ENCODE peak calls at places on chromosomes 1 and 21, in four cellular contexts. M, T, S and P are unnamed samples.

GRCh38 chr1:206911064-206911663 is 10.6 kb downstream of the FCMR start:
- DNase-seq in M (peak; percentile 55), S (peak; percentile 43), T (peak; percentile 81), P (peak; percentile 67)

GRCh38 chr1:119728007-119728406 is 16.3 kb downstream of the PHGDH start:
- DNase-seq in S (no peak), T (no peak), M (no peak), P (no peak)

GRCh38 chr1:220892997-220893700 is 13.9 kb downstream of the HLX start:
- DNase-seq in M (no peak), S (no peak), T (no peak), P (peak; percentile 70)

GRCh38 chr1:88175631-88176226 is 508.3 kb upstream of the PKN2 start:
- DNase-seq in S (peak; percentile 52), T (no peak), M (peak; percentile 82), P (no peak)

GRCh38 chr1:33131191-33131590 is 50.2 kb downstream of the AZIN2 start:
- DNase-seq in T (no peak), S (no peak), M (no peak), P (no peak)

GRCh38 chr1:43933386-43934278 is at the start of gene ARTN:
- DNase-seq in M (no peak), T (no peak), S (peak; percentile 74), P (peak; percentile 96)

GRCh38 chr1:101366513-101367215 is 129.8 kb downstream of the S1PR1 start:
- DNase-seq in T (peak; percentile 53), S (no peak), M (peak; percentile 25), P (no peak)

GRCh38 chr1:12356004-12356890 is 126.4 kb downstream of the VPS13D start:
- DNase-seq in T (peak; percentile 10), M (peak; percentile 94), S (no peak), P (no peak)

GRCh38 chr1:26784023-26784871 is 3.5 kb upstream of the PIGV start:
- DNase-seq in S (peak; percentile 86), T (peak; percentile 88), M (peak; percentile 59), P (peak; percentile 73)

GRCh38 chr1:184513966-184514365 is 127.1 kb downstream of the C1orf21 start:
- DNase-seq in M (peak; percentile 67), T (peak; percentile 63), S (peak; percentile 12), P (no peak)

GRCh38 chr21:29382029-29382654 is 83.4 kb downstream of the BACH1 start:
- DNase-seq in T (peak; percentile 31), S (no peak), M (peak; percentile 90), P (no peak)

GRCh38 chr1:155220566-155220965 is 12.1 kb downstream of the MTX1 start:
- DNase-seq in T (no peak), M (no peak), S (no peak), P (no peak)
- H3K4me3 ChIP-seq in T (no peak overlapping the region), M (no peak overlapping the region), S (no peak overlapping the region), P (no peak overlapping the region)

DNA sequence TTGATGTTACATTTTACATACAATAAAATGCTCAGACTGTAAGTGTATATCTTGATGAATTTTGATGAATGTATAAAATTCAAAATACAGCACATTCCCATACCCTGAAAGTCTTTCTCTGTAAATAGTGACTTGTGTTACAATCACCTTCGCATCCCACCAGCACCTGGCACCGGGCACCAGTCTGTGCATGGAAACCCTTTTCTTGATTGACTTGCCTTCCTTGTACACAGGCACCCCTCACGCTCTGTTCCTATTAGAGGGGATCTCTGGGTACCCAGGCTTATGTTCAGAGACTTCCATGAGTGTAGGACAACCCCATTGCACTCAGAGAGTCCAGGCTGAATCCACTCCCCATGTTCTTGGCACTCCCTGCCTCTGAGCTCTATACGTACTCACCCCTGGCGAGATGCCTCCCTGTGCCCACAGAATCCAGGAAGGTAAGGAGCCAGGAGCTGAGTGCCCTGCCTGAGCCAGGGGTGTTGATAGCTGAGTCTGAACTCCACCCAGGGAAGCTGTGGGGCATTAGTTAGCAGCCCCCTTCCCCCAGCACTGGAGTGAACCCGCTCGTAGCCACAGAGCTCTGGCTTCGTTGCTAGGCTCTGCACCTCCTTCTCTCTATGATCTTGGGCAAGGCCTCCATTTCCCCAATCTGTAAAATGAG is 22.5 kb upstream of the PKP1 start:
- DNase-seq in M (no peak), T (no peak), S (no peak), P (no peak)
- H3K4me3 ChIP-seq in M (no peak overlapping the region), T (no peak overlapping the region), S (no peak overlapping the region), P (no peak overlapping the region)

DNA sequence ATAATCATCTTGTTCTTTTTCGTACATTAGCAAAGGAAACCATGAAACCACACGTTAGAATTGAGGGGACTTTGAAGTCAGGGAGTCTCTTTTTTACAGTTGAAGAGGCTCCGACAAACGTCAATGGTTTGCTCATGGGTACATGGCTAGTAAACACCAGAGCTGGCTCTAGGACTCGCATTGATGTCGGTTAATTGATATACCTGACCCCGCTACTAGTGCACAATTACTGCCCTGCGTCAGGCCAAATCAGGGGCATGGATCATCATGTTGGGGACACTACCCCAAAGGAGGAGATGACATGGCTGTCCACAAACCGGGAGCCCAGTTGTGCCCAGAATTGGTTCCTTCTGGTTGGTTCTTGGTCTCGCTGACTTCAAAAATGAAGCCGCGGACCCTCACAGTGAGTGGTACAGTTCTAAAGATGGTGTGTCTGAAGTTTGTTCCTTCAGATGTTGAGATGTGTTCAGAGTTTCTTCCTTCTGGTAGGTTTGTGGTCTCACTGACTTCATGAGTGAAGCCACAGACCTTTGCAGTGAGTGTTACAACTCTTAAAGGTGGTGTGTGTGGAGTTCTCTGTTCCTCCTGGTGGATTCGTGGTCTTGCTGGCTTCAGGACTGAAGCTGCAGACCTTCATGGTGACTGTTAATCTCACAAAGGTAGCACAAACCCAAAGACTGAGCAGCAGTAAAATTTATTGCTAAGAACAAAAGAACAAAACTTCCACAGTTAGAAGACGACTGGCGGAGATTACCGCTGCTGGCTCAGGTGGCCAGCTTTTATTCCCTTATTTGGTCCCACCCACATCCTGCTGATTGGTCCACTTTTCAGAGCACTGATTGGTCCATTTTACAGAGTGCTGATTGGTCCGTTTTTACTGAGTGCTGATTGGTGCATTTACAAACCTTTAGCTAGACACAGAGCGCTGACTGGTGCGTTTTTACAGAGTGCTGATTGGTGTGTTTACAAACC is 126.9 kb upstream of the ERRFI1 start:
- DNase-seq in M (no peak), S (no peak), T (no peak), P (no peak)
- H3K4me3 ChIP-seq in M (no peak overlapping the region), S (no peak overlapping the region), T (no peak overlapping the region), P (no peak overlapping the region)

GRCh38 chr1:158021721-158022120 is 28.3 kb downstream of the KIRREL1 start:
- DNase-seq in T (no peak), M (no peak), S (no peak), P (no peak)

GRCh38 chr1:158017800-158018595 is 24.6 kb downstream of the KIRREL1 start:
- DNase-seq in T (no peak), M (peak; percentile 66), S (no peak), P (no peak)

GRCh38 chr1:158016651-158017335 is 23.3 kb downstream of the KIRREL1 start:
- DNase-seq in S (no peak), M (no peak), T (no peak), P (no peak)

GRCh38 chr1:158020877-158021630 is 27.6 kb downstream of the KIRREL1 start:
- DNase-seq in S (no peak), T (peak; percentile 25), M (peak; percentile 80), P (no peak)

DNA sequence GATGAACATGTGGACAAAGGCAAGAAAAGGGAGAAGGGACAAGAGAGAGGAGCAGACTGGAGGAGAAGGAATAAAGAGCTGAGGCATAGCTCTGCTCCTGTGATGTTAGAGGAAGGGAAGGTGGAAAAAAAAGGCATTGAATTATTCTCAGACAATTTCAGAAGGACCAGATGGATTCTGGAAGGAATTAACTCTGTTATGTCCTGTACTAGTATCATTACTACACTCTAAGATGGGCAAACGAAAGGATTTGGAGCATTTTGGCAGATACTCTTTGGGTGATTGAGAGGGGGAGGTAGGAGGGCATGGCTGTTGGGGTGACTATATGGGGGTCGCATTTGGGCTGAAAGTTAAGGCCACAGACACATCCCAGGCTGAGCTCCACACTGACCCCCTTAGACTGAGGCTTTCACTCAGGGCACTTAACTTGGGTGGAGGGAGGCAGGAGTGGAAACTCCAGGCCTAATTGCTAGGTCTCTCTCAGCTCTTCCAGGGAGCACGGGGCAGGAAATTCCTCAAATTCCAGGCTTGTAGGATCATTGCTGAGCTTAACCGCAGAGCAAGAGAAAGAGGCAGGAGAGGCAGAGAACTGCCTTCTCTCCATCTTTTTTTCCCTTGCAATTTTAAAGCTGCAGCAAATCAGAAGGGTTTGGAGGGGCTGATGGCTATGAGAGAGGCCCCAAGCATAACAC is 25.9 kb downstream of the KIRREL1 start:
- DNase-seq in M (peak; percentile 98), T (peak; percentile 88), S (peak; percentile 45), P (peak; percentile 53)
- H3K4me3 ChIP-seq in M (no peak overlapping the region), T (peak overlapping the region; percentile 14), S (no peak overlapping the region), P (no peak overlapping the region)

DNA sequence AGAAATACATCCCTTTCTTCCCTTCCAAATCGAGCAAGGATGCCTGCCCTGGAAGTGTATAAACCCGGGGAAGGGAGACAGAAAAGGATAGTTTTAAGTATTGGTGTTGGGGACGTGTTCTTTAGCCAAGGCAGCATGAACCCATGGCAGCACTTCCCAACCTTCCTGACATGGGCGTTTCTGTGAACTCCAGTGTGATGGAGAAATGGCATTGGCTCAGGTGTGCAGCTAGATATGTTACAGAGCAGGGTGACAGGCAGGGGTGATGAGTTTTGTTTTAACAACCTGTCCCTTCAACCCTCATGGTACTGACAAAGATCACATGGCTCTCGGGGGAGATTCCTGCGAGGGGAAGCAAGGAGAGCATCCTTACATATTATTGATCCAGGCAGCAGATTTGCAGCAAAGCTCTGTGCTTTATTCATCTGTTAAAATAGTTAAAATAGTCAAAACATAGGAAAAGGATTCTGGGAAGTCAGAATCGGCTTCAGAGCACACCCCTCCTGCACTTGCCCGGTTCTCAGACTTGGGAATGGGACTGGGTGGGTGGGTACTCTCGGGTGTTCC is 4.0 kb downstream of the MX1 start:
- DNase-seq in T (no peak), S (no peak), M (no peak), P (no peak)
- H3K4me3 ChIP-seq in T (no peak overlapping the region), S (no peak overlapping the region), M (no peak overlapping the region), P (no peak overlapping the region)